ENCODE peak calls at places on chromosomes 2 and 18, in nine cellular contexts. One of them, this sample, is unnamed.

GRCh38 chr2:210722092-210722491 is 165.7 kb downstream of the CPS1 start:
- DNase-seq in GM18507: no peak
- DNase-seq in activated CD4-positive, alpha-beta T cell treated with anti-CD3 and anti-CD28 coated beads, Interleukin-2, amount 50 U/mL, for 4 hours: no peak
- DNase-seq in stimulated activated naive CD8-positive, alpha-beta T cell treated with anti-CD3 and anti-CD28 coated beads, Interleukin-15, amount 100 ng/mL, for 72 hours: no peak
- DNase-seq in heart right ventricle: no peak
- DNase-seq in caudate nucleus: no peak
- DNase-seq in CD4-positive, alpha-beta T cell: no peak
- DNase-seq in DMS79: no peak
- DNase-seq in left lung: no peak
- DNase-seq in this sample: no peak

GRCh38 chr2:157625311-157625710 is 3.4 kb downstream of the ACVR1C start:
- DNase-seq in GM18507: no peak
- DNase-seq in activated CD4-positive, alpha-beta T cell treated with anti-CD3 and anti-CD28 coated beads, Interleukin-2, amount 50 U/mL, for 4 hours: no peak
- DNase-seq in stimulated activated naive CD8-positive, alpha-beta T cell treated with anti-CD3 and anti-CD28 coated beads, Interleukin-15, amount 100 ng/mL, for 72 hours: no peak
- DNase-seq in heart right ventricle: no peak
- DNase-seq in caudate nucleus: no peak
- DNase-seq in CD4-positive, alpha-beta T cell: no peak
- DNase-seq in DMS79: no peak
- DNase-seq in left lung: no peak
- DNase-seq in this sample: no peak

GRCh38 chr18:59719533-59720325 is 22.5 kb upstream of the CCBE1 start:
- DNase-seq in GM18507: no peak
- DNase-seq in activated CD4-positive, alpha-beta T cell treated with anti-CD3 and anti-CD28 coated beads, Interleukin-2, amount 50 U/mL, for 4 hours: no peak
- DNase-seq in stimulated activated naive CD8-positive, alpha-beta T cell treated with anti-CD3 and anti-CD28 coated beads, Interleukin-15, amount 100 ng/mL, for 72 hours: no peak
- DNase-seq in heart right ventricle: no peak
- DNase-seq in caudate nucleus: no peak
- DNase-seq in CD4-positive, alpha-beta T cell: no peak
- DNase-seq in DMS79: no peak
- DNase-seq in left lung: no peak
- DNase-seq in this sample: no peak

GRCh38 chr2:31319391-31320175 is 85.6 kb downstream of the EHD3 start:
- DNase-seq in GM18507: peak
- DNase-seq in activated CD4-positive, alpha-beta T cell treated with anti-CD3 and anti-CD28 coated beads, Interleukin-2, amount 50 U/mL, for 4 hours: no peak
- DNase-seq in stimulated activated naive CD8-positive, alpha-beta T cell treated with anti-CD3 and anti-CD28 coated beads, Interleukin-15, amount 100 ng/mL, for 72 hours: no peak
- DNase-seq in heart right ventricle: no peak
- DNase-seq in caudate nucleus: no peak
- DNase-seq in CD4-positive, alpha-beta T cell: no peak
- DNase-seq in DMS79: peak
- DNase-seq in left lung: no peak
- DNase-seq in this sample: no peak

GRCh38 chr18:61943175-61943964 is 50.6 kb upstream of the RNF152 start:
- DNase-seq in GM18507: no peak
- DNase-seq in activated CD4-positive, alpha-beta T cell treated with anti-CD3 and anti-CD28 coated beads, Interleukin-2, amount 50 U/mL, for 4 hours: no peak
- DNase-seq in stimulated activated naive CD8-positive, alpha-beta T cell treated with anti-CD3 and anti-CD28 coated beads, Interleukin-15, amount 100 ng/mL, for 72 hours: no peak
- DNase-seq in heart right ventricle: no peak
- DNase-seq in caudate nucleus: no peak
- DNase-seq in CD4-positive, alpha-beta T cell: no peak
- DNase-seq in DMS79: no peak
- DNase-seq in left lung: no peak
- DNase-seq in this sample: no peak

GRCh38 chr2:197515277-197515797 is 529 bp upstream of the MOB4 start:
- DNase-seq in GM18507: no peak
- DNase-seq in activated CD4-positive, alpha-beta T cell treated with anti-CD3 and anti-CD28 coated beads, Interleukin-2, amount 50 U/mL, for 4 hours: no peak
- DNase-seq in stimulated activated naive CD8-positive, alpha-beta T cell treated with anti-CD3 and anti-CD28 coated beads, Interleukin-15, amount 100 ng/mL, for 72 hours: no peak
- DNase-seq in heart right ventricle: no peak
- DNase-seq in caudate nucleus: no peak
- DNase-seq in CD4-positive, alpha-beta T cell: no peak
- DNase-seq in DMS79: no peak
- DNase-seq in left lung: no peak
- DNase-seq in this sample: no peak

GRCh38 chr18:14093526-14093925 is 38.7 kb downstream of the ZNF519 start:
- DNase-seq in GM18507: no peak
- DNase-seq in activated CD4-positive, alpha-beta T cell treated with anti-CD3 and anti-CD28 coated beads, Interleukin-2, amount 50 U/mL, for 4 hours: no peak
- DNase-seq in stimulated activated naive CD8-positive, alpha-beta T cell treated with anti-CD3 and anti-CD28 coated beads, Interleukin-15, amount 100 ng/mL, for 72 hours: no peak
- DNase-seq in heart right ventricle: no peak
- DNase-seq in caudate nucleus: no peak
- DNase-seq in CD4-positive, alpha-beta T cell: no peak
- DNase-seq in DMS79: no peak
- DNase-seq in left lung: no peak
- DNase-seq in this sample: no peak

GRCh38 chr2:74747411-74748080 is 86.4 kb upstream of the HK2 start:
- DNase-seq in GM18507: no peak
- DNase-seq in activated CD4-positive, alpha-beta T cell treated with anti-CD3 and anti-CD28 coated beads, Interleukin-2, amount 50 U/mL, for 4 hours: no peak
- DNase-seq in stimulated activated naive CD8-positive, alpha-beta T cell treated with anti-CD3 and anti-CD28 coated beads, Interleukin-15, amount 100 ng/mL, for 72 hours: no peak
- DNase-seq in heart right ventricle: no peak
- DNase-seq in caudate nucleus: no peak
- DNase-seq in CD4-positive, alpha-beta T cell: no peak
- DNase-seq in DMS79: no peak
- DNase-seq in left lung: no peak
- DNase-seq in this sample: no peak

GRCh38 chr18:79411614-79412526 is 16.1 kb downstream of the NFATC1 start:
- DNase-seq in GM18507: no peak
- DNase-seq in activated CD4-positive, alpha-beta T cell treated with anti-CD3 and anti-CD28 coated beads, Interleukin-2, amount 50 U/mL, for 4 hours: no peak
- DNase-seq in stimulated activated naive CD8-positive, alpha-beta T cell treated with anti-CD3 and anti-CD28 coated beads, Interleukin-15, amount 100 ng/mL, for 72 hours: no peak
- DNase-seq in heart right ventricle: no peak
- DNase-seq in caudate nucleus: no peak
- DNase-seq in CD4-positive, alpha-beta T cell: no peak
- DNase-seq in DMS79: no peak
- DNase-seq in left lung: peak
- DNase-seq in this sample: no peak

GRCh38 chr18:27661320-27662049 is 476.4 kb upstream of the CHST9 start:
- DNase-seq in GM18507: no peak
- DNase-seq in activated CD4-positive, alpha-beta T cell treated with anti-CD3 and anti-CD28 coated beads, Interleukin-2, amount 50 U/mL, for 4 hours: no peak
- DNase-seq in stimulated activated naive CD8-positive, alpha-beta T cell treated with anti-CD3 and anti-CD28 coated beads, Interleukin-15, amount 100 ng/mL, for 72 hours: no peak
- DNase-seq in heart right ventricle: no peak
- DNase-seq in caudate nucleus: no peak
- DNase-seq in CD4-positive, alpha-beta T cell: no peak
- DNase-seq in DMS79: no peak
- DNase-seq in left lung: no peak
- DNase-seq in this sample: no peak